ENCODE peak calls at places on chromosomes 7 and 10, in four cellular contexts. O is hepatocyte, C is HFFc6, H is right atrium auricular region. T is an unnamed sample.

GRCh38 chr7:147436718-147437117 is 1153.8 kb upstream of the C7orf33 start:
- DNase-seq in O (no peak), C (no peak), H (no peak), T (no peak)

GRCh38 chr7:47152307-47152706 is 429.6 kb downstream of the TNS3 start:
- DNase-seq in O (no peak), C (no peak), H (no peak), T (no peak)

GRCh38 chr10:5609952-5610616 is 56.3 kb downstream of the ASB13 start:
- DNase-seq in O (peak), C (no peak), H (no peak), T (no peak)

GRCh38 chr7:1243290-1243963 is 10.8 kb downstream of the UNCX start:
- DNase-seq in O (no peak), C (no peak), H (no peak), T (no peak)

GRCh38 chr10:71621263-71621751 is 98.3 kb downstream of the C10orf105 start:
- DNase-seq in O (no peak), C (peak), H (peak), T (no peak)

GRCh38 chr7:31120800-31121513 is 68.8 kb downstream of the ADCYAP1R1 start:
- DNase-seq in O (no peak), C (no peak), H (no peak), T (no peak)

GRCh38 chr7:129845972-129846327 is 106.8 kb downstream of the UBE2H start:
- DNase-seq in O (no peak), C (peak), H (no peak), T (no peak)

GRCh38 chr7:150986099-150986512 is 4.7 kb upstream of the NOS3 start:
- DNase-seq in O (peak), C (peak), H (no peak), T (no peak)

GRCh38 chr10:4395731-4396130 is 430.3 kb upstream of the AKR1E2 start:
- DNase-seq in O (no peak), C (no peak), H (no peak), T (no peak)

GRCh38 chr10:637221-637620 is 52.2 kb downstream of the DIP2C start:
- DNase-seq in O (no peak), C (no peak), H (no peak), T (no peak)

GRCh38 chr7:100837099-100837836 is 9.9 kb upstream of the EPHB4 start:
- DNase-seq in O (peak), C (peak), H (peak), T (peak)

GRCh38 chr10:74047871-74048270 is 50.0 kb downstream of the VCL start:
- DNase-seq in O (no peak), C (peak), H (no peak), T (no peak)

GRCh38 chr10:129841590-129841989 is 122.5 kb downstream of the EBF3 start:
- DNase-seq in O (no peak), C (no peak), H (no peak), T (no peak)

GRCh38 chr7:94578615-94579014 is 69.0 kb downstream of the CASD1 start:
- DNase-seq in O (no peak), C (no peak), H (no peak), T (no peak)

GRCh38 chr10:102675151-102675886 is 31.0 kb downstream of the TRIM8 start:
- DNase-seq in O (no peak), C (no peak), H (no peak), T (no peak)

GRCh38 chr7:22934473-22935065 is 79.4 kb downstream of the HYCC1 start:
- DNase-seq in O (peak), C (peak), H (no peak), T (no peak)

GRCh38 chr7:27103489-27104226 is 1.2 kb upstream of the HOXA2 start:
- DNase-seq in O (no peak), C (no peak), H (no peak), T (no peak)

DNA sequence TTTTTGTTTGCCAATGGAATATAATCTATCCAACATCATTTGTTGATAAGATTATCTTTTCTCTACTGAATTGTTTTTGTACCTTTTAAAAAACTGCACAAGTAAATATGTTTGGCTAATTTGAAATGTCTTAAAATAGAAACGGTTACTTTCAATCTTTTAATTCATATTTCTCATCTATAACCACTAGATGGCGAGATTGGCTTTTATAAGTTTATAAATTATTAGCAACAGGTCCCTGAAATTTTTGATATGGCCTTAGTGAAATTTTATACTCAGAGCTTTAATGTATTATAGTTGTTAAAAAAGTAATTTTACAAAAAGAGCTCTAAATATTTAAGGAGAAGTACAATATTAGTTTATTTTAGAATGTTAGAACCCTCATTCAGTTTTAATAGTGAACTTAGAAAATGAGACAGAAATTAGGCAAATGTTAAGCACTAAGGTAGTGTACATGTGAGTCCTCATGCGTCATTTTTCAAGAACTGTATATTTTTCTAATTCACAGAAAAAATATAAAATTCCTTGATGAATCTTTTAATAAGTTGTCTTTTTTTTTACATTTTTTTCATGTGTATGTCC is 592.5 kb downstream of the ARL4A start:
- DNase-seq in O (peak), C (no peak), H (no peak), T (no peak)
- TF ChIP-seq CTCF in O (peak), C (peak), H (peak), T (peak)

GRCh38 chr10:68895041-68895440 is 6.1 kb upstream of the DDX50 start:
- DNase-seq in O (no peak), C (no peak), H (no peak), T (no peak)

GRCh38 chr10:68900427-68901105 is 549 bp upstream of the DDX50 start:
- DNase-seq in O (no peak), C (peak), H (no peak), T (peak)

GRCh38 chr10:68899186-68899745 is 1.8 kb upstream of the DDX50 start:
- DNase-seq in O (no peak), C (no peak), H (no peak), T (no peak)

GRCh38 chr10:68901106-68901927 is at the start of gene DDX50:
- DNase-seq in O (peak), C (peak), H (peak), T (peak)

GRCh38 chr10:68897336-68897741 is 3.8 kb upstream of the DDX50 start:
- DNase-seq in O (peak), C (peak), H (no peak), T (no peak)
- TF ChIP-seq CTCF in O (peak), C (peak), H (no peak), T (peak)

GRCh38 chr10:106175760-106176377 is 988.6 kb downstream of the SORCS1 start:
- DNase-seq in O (peak), C (no peak), H (no peak), T (no peak)
- TF ChIP-seq CTCF in O (peak), C (peak), H (no peak), T (no peak)

DNA sequence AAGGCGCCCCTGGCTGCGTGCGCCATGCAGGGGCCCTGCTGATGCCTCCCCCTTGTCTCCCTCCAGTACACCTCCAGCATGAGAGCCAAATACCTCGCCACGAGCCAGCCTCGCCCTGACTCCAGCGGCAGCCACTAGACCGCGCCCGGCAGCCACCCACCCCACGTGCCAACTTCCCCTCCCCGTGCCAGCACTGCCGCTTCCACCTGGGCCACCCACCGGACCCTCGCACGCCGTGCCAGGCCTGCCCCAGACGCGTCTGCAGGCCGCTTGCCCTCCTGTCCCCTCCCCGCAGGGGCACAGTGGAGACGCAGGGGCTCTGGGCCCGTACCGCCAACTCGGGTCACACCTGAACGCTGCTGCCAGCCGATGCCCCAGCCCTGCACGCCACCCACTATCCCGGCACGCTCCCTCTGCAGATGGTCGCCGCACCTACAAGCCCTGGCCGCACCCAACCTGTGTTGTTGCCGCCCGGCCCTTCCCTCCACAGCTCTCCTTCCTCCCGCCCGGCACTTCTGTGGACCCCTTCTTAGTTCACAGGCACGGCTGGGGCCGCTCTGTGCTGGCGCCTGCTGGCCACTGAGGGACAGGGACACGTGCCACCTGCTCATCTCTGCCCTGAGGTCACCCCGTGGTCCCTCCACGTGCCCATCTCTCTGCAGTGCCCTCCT is 26.3 kb upstream of the AMZ1 start:
- DNase-seq in O (no peak), C (no peak), H (no peak), T (no peak)
- TF ChIP-seq CTCF in O (no peak), C (peak), H (no peak), T (no peak)